ENCODE peak calls at places on chromosomes 7 and 10, in six cellular contexts. C is neuronal stem cell, P is IMR-90, S is mesendoderm, M is H9, Q is mesenchymal stem cell. I is an unnamed sample. For H3K79me1, the result is how much of the 10 kb centered on the place peaks cover.

GRCh38 chr7:45225560-45226335 is 68.2 kb downstream of the RAMP3 start:
- DNase-seq in C (no peak), P (no peak), S (no peak), M (no peak), Q (no peak), I (no peak)

GRCh38 chr10:68734349-68734748 is 13.3 kb downstream of the CCAR1 start:
- DNase-seq in C (no peak), P (no peak), S (no peak), M (no peak), Q (no peak), I (no peak)

GRCh38 chr10:22599048-22599561 is 115.3 kb downstream of the PIP4K2A start:
- DNase-seq in C (no peak), P (peak), S (no peak), M (no peak), Q (peak), I (no peak)

GRCh38 chr10:100006241-100006886 is 3.4 kb downstream of the DNMBP start:
- DNase-seq in C (no peak), P (peak), S (peak), M (no peak), Q (peak), I (no peak)

GRCh38 chr7:74305987-74306736 is 17.0 kb downstream of the CLIP2 start:
- DNase-seq in C (no peak), P (no peak), S (no peak), M (no peak), Q (no peak), I (no peak)

GRCh38 chr7:70178787-70179186 is 580.5 kb downstream of the AUTS2 start:
- DNase-seq in C (no peak), P (no peak), S (no peak), M (no peak), Q (no peak), I (no peak)

GRCh38 chr10:104043854-104044253 is 41.8 kb downstream of the COL17A1 start:
- DNase-seq in C (no peak), P (no peak), S (no peak), M (peak), Q (no peak), I (no peak)

GRCh38 chr7:142168746-142169145 is 57.2 kb downstream of the MGAM2 start:
- DNase-seq in C (no peak), P (no peak), S (no peak), M (no peak), Q (no peak), I (no peak)

GRCh38 chr7:3007696-3008095 is 36.0 kb downstream of the CARD11 start:
- DNase-seq in C (no peak), P (no peak), S (no peak), M (no peak), Q (no peak), I (no peak)

GRCh38 chr10:117860823-117861222 is 185.9 kb downstream of the RAB11FIP2 start:
- DNase-seq in C (no peak), P (peak), S (peak), M (no peak), Q (no peak), I (no peak)

GRCh38 chr10:123746016-123746415 is 79.9 kb downstream of the GPR26 start:
- DNase-seq in C (no peak), P (no peak), S (no peak), M (no peak), Q (no peak), I (no peak)

GRCh38 chr10:75034131-75034512 is 77.3 kb upstream of the SAMD8 start:
- DNase-seq in C (no peak), P (no peak), S (no peak), M (no peak), Q (no peak), I (no peak)

GRCh38 chr7:8373856-8374255 is 59.6 kb upstream of the NXPH1 start:
- DNase-seq in C (no peak), P (no peak), S (no peak), M (peak), Q (no peak), I (no peak)

GRCh38 chr10:58017719-58018367 is 249.9 kb downstream of the IPMK start:
- DNase-seq in C (no peak), P (peak), S (no peak), M (no peak), Q (peak), I (no peak)

GRCh38 chr7:107592361-107593024 is 12.4 kb downstream of the BCAP29 start:
- DNase-seq in C (no peak), P (peak), S (no peak), M (no peak), Q (no peak), I (no peak)

GRCh38 chr7:131603932-131604331 is 47.5 kb upstream of the PODXL start:
- DNase-seq in C (no peak), P (no peak), S (no peak), M (no peak), Q (no peak), I (no peak)

GRCh38 chr7:125122225-125122624 is 192.6 kb upstream of the POT1 start:
- DNase-seq in C (no peak), P (no peak), S (no peak), M (no peak), Q (peak), I (no peak)

GRCh38 chr7:131147604-131148003 is 180.1 kb upstream of the MKLN1 start:
- DNase-seq in C (no peak), P (no peak), S (no peak), M (no peak), Q (no peak), I (no peak)

GRCh38 chr10:131584286-131584685 is 272.8 kb upstream of the TCERG1L start:
- DNase-seq in C (no peak), P (no peak), S (no peak), M (no peak), Q (no peak), I (no peak)

GRCh38 chr10:6838118-6838517 is 258.0 kb upstream of the PRKCQ start:
- DNase-seq in C (no peak), P (no peak), S (peak), M (no peak), Q (peak), I (no peak)

GRCh38 chr7:105940111-105940510 is 23.0 kb upstream of the CDHR3 start:
- DNase-seq in C (no peak), P (no peak), S (no peak), M (no peak), Q (peak), I (no peak)

GRCh38 chr7:142110638-142111037 is 880 bp upstream of the MGAM2 start:
- DNase-seq in C (no peak), P (no peak), S (no peak), M (no peak), Q (no peak), I (no peak)

GRCh38 chr10:82150123-82150900 is 275.3 kb downstream of the NRG3 start:
- DNase-seq in C (peak), P (no peak), S (peak), M (peak), Q (peak), I (peak)

GRCh38 chr7:95927781-95928180 is 155.4 kb downstream of the DYNC1I1 start:
- DNase-seq in C (no peak), P (no peak), S (no peak), M (no peak), Q (no peak), I (no peak)

GRCh38 chr7:75962607-75963382 is 31.6 kb downstream of the TMEM120A start:
- DNase-seq in C (peak), P (peak), S (no peak), M (no peak), Q (peak), I (no peak)

GRCh38 chr10:5951167-5951711 is 26.1 kb downstream of the IL15RA start:
- DNase-seq in C (no peak), P (no peak), S (no peak), M (no peak), Q (no peak), I (no peak)

GRCh38 chr10:93471110-93471651 is 11.0 kb downstream of the MYOF start:
- DNase-seq in C (no peak), P (peak), S (peak), M (no peak), Q (peak), I (no peak)

GRCh38 chr7:127337581-127337980 is 54.9 kb downstream of the ZNF800 start:
- DNase-seq in C (no peak), P (no peak), S (no peak), M (no peak), Q (no peak), I (no peak)

GRCh38 chr7:102985176-102985783 is 72.5 kb downstream of the LRRC17 start:
- DNase-seq in C (no peak), P (peak), S (no peak), M (no peak), Q (no peak), I (no peak)

GRCh38 chr7:70068531-70068930 is 470.3 kb downstream of the AUTS2 start:
- DNase-seq in C (no peak), P (no peak), S (no peak), M (no peak), Q (no peak), I (no peak)

GRCh38 chr7:39888171-39888853 is 61.7 kb upstream of the CDK13 start:
- DNase-seq in C (no peak), P (no peak), S (no peak), M (no peak), Q (no peak), I (peak)

GRCh38 chr10:112299456-112299855 is 16.3 kb downstream of the TECTB start:
- DNase-seq in C (no peak), P (no peak), S (no peak), M (no peak), Q (no peak), I (no peak)

GRCh38 chr7:81869670-81870069 is 99.8 kb upstream of the HGF start:
- DNase-seq in C (no peak), P (no peak), S (no peak), M (no peak), Q (no peak), I (no peak)

GRCh38 chr10:66244953-66245352 is 680.9 kb upstream of the LRRTM3 start:
- DNase-seq in C (no peak), P (no peak), S (no peak), M (no peak), Q (no peak), I (no peak)

GRCh38 chr7:134908289-134908688 is 78.0 kb upstream of the AGBL3 start:
- DNase-seq in C (no peak), P (peak), S (no peak), M (no peak), Q (peak), I (no peak)

GRCh38 chr10:109912335-109913282 is 10.7 kb downstream of the XPNPEP1 start:
- DNase-seq in C (no peak), P (peak), S (peak), M (peak), Q (no peak), I (no peak)

GRCh38 chr10:42952358-42952757 is 124.5 kb upstream of the RET start:
- DNase-seq in C (peak), P (no peak), S (peak), M (peak), Q (peak), I (peak)

DNA sequence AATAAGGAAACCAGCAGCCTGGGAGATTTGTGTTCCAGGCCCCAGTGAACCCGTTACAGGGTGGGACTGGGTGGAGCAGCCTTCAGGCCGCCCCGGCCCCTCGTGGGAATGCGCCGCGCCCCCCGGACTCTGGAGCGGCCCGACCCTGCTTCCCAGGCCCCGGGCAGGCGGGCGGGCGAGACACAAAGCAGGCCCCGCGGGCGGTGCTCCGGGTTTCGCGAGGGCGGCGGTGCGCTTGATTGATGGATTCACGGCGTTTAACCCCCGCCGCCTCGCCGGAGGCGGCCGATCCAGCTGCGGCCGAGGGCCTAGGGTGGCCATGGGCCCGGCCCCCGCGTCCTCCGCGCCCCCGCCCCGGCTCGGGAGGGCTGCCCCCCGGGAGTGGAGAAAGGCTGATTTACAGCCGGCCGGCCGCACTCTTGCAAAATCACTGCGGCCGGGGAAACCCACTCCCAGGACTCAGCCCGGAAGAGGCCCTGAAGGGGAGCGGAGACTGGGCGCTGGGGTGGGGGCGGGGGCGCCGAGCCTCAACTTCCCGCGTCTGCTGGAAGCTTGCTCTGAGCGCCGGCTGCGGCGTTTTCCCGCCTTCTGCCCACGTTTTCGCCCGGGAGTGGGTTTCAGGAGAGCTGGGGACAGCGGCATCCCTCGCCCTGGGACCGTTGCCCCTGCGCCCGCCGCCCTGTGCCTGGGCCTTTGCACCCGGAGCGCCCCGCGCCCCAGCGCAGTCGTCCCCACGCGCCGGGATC is 299.6 kb upstream of the NFE2L3 start:
- DNase-seq in C (no peak), P (no peak), S (peak), M (peak), Q (peak), I (no peak)
- H3K79me1 ChIP-seq in C (under half), P (under half), S (under half), M (under half), Q (under half), I (under half)

DNA sequence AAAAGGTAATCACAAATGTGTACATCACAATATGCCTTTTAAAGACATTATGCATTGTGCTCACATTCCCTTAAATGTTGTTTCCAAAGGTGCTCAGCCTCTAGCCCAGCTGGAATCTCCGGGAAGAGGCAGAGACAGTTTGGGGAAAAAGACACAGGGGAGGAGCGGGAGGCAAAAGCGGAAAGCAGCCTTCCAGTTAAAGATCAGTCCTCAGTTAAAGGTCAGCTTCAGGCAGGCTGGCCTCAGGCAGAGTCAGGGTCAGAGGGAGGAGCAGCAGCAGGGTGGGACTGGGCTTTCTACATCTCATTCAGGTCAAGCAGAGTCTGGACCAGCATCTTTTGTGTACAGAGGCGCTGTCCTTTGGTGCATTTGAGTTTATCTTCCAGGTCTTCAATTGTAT is 18.6 kb downstream of the ST7 start:
- DNase-seq in C (no peak), P (no peak), S (peak), M (peak), Q (no peak), I (no peak)
- H3K4me2 ChIP-seq in C (no peak), P (no peak), S (no peak), M (no peak), Q (no peak), I (no peak)

DNA sequence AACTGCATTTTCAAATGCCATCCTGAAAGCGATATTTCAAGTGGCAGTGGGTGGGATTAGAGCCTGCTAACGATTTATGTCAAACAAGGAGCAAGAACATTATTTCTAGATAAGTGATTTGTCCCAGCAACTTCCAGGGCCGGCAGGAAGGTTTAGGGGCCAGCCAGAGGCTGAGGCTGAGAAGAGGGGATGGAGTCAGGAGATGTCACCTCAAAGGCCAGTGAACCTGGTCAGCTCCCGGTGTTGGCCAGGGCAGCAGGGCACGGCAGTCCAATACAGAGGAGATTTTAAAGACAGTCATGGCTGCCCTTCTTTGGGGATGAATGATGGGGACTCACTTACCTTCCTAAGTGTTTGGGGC is 105.7 kb upstream of the PPIF start:
- DNase-seq in C (no peak), P (no peak), S (no peak), M (no peak), Q (no peak), I (no peak)
- H3K79me1 ChIP-seq in C (under half), P (under half), S (under half), M (under half), Q (under half), I (under half)

DNA sequence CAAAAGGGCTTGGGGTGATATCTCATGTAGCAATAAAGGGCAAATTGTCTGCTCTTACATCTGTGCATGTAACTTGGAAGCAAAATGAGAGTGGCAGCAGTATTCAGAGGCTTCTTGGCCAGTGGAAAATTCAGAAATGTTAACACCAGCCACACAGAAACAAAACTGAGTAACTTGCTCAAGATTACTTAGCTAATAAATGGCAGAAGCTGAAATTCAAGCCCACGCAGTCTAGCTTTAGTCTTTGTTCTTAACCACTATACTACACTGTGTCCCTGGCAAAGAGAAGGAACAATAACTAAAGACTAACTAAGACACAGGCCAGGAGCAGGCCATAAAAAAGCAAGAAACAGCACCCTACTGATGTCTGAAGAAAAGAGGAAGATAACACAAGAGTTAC is 185.9 kb upstream of the ASAH2 start:
- DNase-seq in C (no peak), P (no peak), S (no peak), M (no peak), Q (no peak), I (no peak)
- H3K4me2 ChIP-seq in C (no peak), P (no peak), S (no peak), M (no peak), Q (no peak), I (no peak)

GRCh38 chr7:5429253-5429856 is 5.7 kb upstream of the TNRC18 start:
- DNase-seq in C (no peak), P (peak), S (peak), M (peak), Q (peak), I (peak)
- H3K79me1 ChIP-seq in C (under half), P (under half), S (under half), M (under half), Q (under half), I (under half)

GRCh38 chr7:1412322-1413261 is 46.7 kb downstream of the MICALL2 start:
- DNase-seq in C (peak), P (peak), S (peak), M (peak), Q (peak), I (peak)
- H3K4me2 ChIP-seq in C (peak), P (peak), S (no peak), M (peak), Q (no peak), I (peak)

I was measured in H1.